ENCODE peak calls at places on chromosome 22, in six cellular contexts. K, M, B, D, W and C are unnamed samples. For H3K27me3, the result is how much of the 10 kb centered on the place peaks cover.

GRCh38 chr22:47710135-47710534 is 947.7 kb downstream of the TBC1D22A start:
- DNase-seq in W (no peak), D (no peak), K (no peak), M (no peak), B (no peak), C (no peak)

GRCh38 chr22:41517172-41518047 is 26.9 kb downstream of the POLR3H start:
- DNase-seq in K (peak), D (peak), B (peak), M (peak), W (no peak), C (peak)

GRCh38 chr22:46653596-46653995 is 33.4 kb downstream of the GRAMD4 start:
- DNase-seq in B (peak), W (no peak), M (no peak), D (no peak), K (peak), C (no peak)

GRCh38 chr22:30441088-30441487 is 15.5 kb downstream of the MTFP1 start:
- DNase-seq in M (no peak), B (no peak), D (no peak), W (no peak), K (no peak), C (no peak)

GRCh38 chr22:42752912-42753311 is 32.2 kb upstream of the A4GALT start:
- DNase-seq in M (no peak), W (no peak), D (no peak), K (no peak), B (no peak), C (no peak)

GRCh38 chr22:45335854-45336492 is 26.2 kb downstream of the FAM118A start:
- DNase-seq in W (no peak), D (no peak), K (no peak), B (no peak), M (no peak), C (no peak)

GRCh38 chr22:26892401-26893033 is 235.1 kb downstream of the MIAT start:
- DNase-seq in K (peak), W (no peak), B (peak), D (no peak), M (no peak), C (peak)

GRCh38 chr22:40281717-40282116 is 64.6 kb upstream of the ADSL start:
- DNase-seq in K (peak), M (no peak), B (no peak), D (no peak), W (no peak), C (no peak)

GRCh38 chr22:48242461-48242864 is 1480.0 kb downstream of the TBC1D22A start:
- DNase-seq in K (no peak), W (no peak), M (peak), D (peak), B (no peak), C (no peak)

GRCh38 chr22:37381489-37381888 is 45.8 kb downstream of the ELFN2 start:
- DNase-seq in B (peak), M (no peak), D (no peak), W (no peak), K (peak), C (no peak)
- H3K27me3 ChIP-seq in B (under half), M (under half), D (half or more), W (under half), K (under half), C (under half)

GRCh38 chr22:22429374-22430108 is 79.0 kb downstream of the ZNF280B start:
- DNase-seq in B (no peak), D (no peak), K (no peak), M (no peak), W (no peak), C (no peak)
- H3K27me3 ChIP-seq in B (under half), D (under half), K (under half), M (under half), W (under half), C (under half)

DNA sequence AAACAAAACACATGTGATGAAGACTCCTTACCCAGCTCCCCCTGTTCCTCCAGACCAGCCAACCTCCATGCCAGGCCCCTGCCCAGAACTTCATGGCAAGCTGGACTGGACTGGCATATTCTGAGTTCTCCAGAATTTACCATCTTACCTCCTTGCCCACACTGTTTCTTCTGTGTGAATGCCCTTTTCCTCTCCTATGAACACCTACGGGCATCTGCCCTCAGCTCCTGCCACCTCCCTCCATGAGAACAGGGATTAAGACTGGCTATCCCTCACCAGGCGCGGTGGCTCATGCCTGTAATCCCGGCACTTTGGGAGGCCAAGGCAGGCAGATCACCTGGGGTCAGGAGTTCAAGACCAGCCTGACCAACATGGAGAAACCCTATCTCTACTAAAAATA is 6.4 kb upstream of the AIFM3 start:
- DNase-seq in B (no peak), M (no peak), D (no peak), W (no peak), K (no peak), C (no peak)
- H3K27me3 ChIP-seq in B (under half), M (under half), D (under half), W (under half), K (under half), C (under half)

GRCh38 chr22:43957871-43958270 is 2.6 kb downstream of the SAMM50 start:
- DNase-seq in D (no peak), B (no peak), K (no peak), M (no peak), W (no peak), C (no peak)
- H3K27me3 ChIP-seq in D (under half), B (under half), K (under half), M (under half), W (under half), C (under half)

GRCh38 chr22:23359583-23360123 is 179.3 kb downstream of the BCR start:
- DNase-seq in K (no peak), B (no peak), M (no peak), D (no peak), W (no peak), C (no peak)
- H3K27me3 ChIP-seq in K (under half), B (under half), M (under half), D (under half), W (under half), C (under half)